ENCODE peak calls at places on chromosomes 6 and 20, in six cellular contexts. One of them, this sample, is unnamed.
A peak's percentile ranks its signal among the peaks of the same experiment; 100 is the strongest.

GRCh38 chr6:139371421-139372253 is 2.8 kb downstream of the CITED2 start:
- DNase-seq in GM04504: peak; percentile 38
- DNase-seq in activated naive CD8-positive, alpha-beta T cell treated with anti-CD3 and anti-CD28 coated beads for 36 hours: no peak
- DNase-seq in WTC11: no peak
- DNase-seq in HEK293T: no peak
- DNase-seq in endothelial cell: no peak
- DNase-seq in this sample: no peak

GRCh38 chr20:59482581-59483187 is 121.7 kb upstream of the PHACTR3 start:
- DNase-seq in GM04504: no peak
- DNase-seq in activated naive CD8-positive, alpha-beta T cell treated with anti-CD3 and anti-CD28 coated beads for 36 hours: no peak
- DNase-seq in WTC11: no peak
- DNase-seq in HEK293T: no peak
- DNase-seq in endothelial cell: no peak
- DNase-seq in this sample: no peak

GRCh38 chr6:156556830-156557229 is 220.3 kb upstream of the ARID1B start:
- DNase-seq in GM04504: no peak
- DNase-seq in activated naive CD8-positive, alpha-beta T cell treated with anti-CD3 and anti-CD28 coated beads for 36 hours: no peak
- DNase-seq in WTC11: no peak
- DNase-seq in HEK293T: no peak
- DNase-seq in endothelial cell: no peak
- DNase-seq in this sample: no peak

GRCh38 chr6:106700581-106700980 is 71.2 kb downstream of the QRSL1 start:
- DNase-seq in GM04504: no peak
- DNase-seq in activated naive CD8-positive, alpha-beta T cell treated with anti-CD3 and anti-CD28 coated beads for 36 hours: no peak
- DNase-seq in WTC11: no peak
- DNase-seq in HEK293T: no peak
- DNase-seq in endothelial cell: no peak
- DNase-seq in this sample: no peak

GRCh38 chr6:168103036-168103830 is 24.2 kb upstream of the FRMD1 start:
- DNase-seq in GM04504: no peak
- DNase-seq in activated naive CD8-positive, alpha-beta T cell treated with anti-CD3 and anti-CD28 coated beads for 36 hours: no peak
- DNase-seq in WTC11: no peak
- DNase-seq in HEK293T: no peak
- DNase-seq in endothelial cell: no peak
- DNase-seq in this sample: no peak

GRCh38 chr6:125931733-125932450 is 24.7 kb upstream of the HINT3 start:
- DNase-seq in GM04504: no peak
- DNase-seq in activated naive CD8-positive, alpha-beta T cell treated with anti-CD3 and anti-CD28 coated beads for 36 hours: no peak
- DNase-seq in WTC11: no peak
- DNase-seq in HEK293T: no peak
- DNase-seq in endothelial cell: no peak
- DNase-seq in this sample: no peak

GRCh38 chr6:149686230-149686629 is 31.7 kb downstream of the LATS1 start:
- DNase-seq in GM04504: no peak
- DNase-seq in activated naive CD8-positive, alpha-beta T cell treated with anti-CD3 and anti-CD28 coated beads for 36 hours: no peak
- DNase-seq in WTC11: no peak
- DNase-seq in HEK293T: no peak
- DNase-seq in endothelial cell: no peak
- DNase-seq in this sample: no peak

GRCh38 chr6:28141500-28142329 is at the start of gene ZKSCAN8:
- DNase-seq in GM04504: peak; percentile 64
- DNase-seq in activated naive CD8-positive, alpha-beta T cell treated with anti-CD3 and anti-CD28 coated beads for 36 hours: peak; percentile 84
- DNase-seq in WTC11: peak; percentile 90
- DNase-seq in HEK293T: peak; percentile 88
- DNase-seq in endothelial cell: peak; percentile 57
- DNase-seq in this sample: peak; percentile 86

GRCh38 chr6:169175360-169175887 is 78.2 kb downstream of the THBS2 start:
- DNase-seq in GM04504: no peak
- DNase-seq in activated naive CD8-positive, alpha-beta T cell treated with anti-CD3 and anti-CD28 coated beads for 36 hours: no peak
- DNase-seq in WTC11: no peak
- DNase-seq in HEK293T: no peak
- DNase-seq in endothelial cell: no peak
- DNase-seq in this sample: no peak

GRCh38 chr6:43173496-43174262 is 2.6 kb downstream of the SRF start:
- DNase-seq in GM04504: no peak
- DNase-seq in activated naive CD8-positive, alpha-beta T cell treated with anti-CD3 and anti-CD28 coated beads for 36 hours: no peak
- DNase-seq in WTC11: no peak
- DNase-seq in HEK293T: no peak
- DNase-seq in endothelial cell: no peak
- DNase-seq in this sample: no peak

GRCh38 chr6:33017694-33018353 is 8.4 kb upstream of the HLA-DOA start:
- DNase-seq in GM04504: no peak
- DNase-seq in activated naive CD8-positive, alpha-beta T cell treated with anti-CD3 and anti-CD28 coated beads for 36 hours: no peak
- DNase-seq in WTC11: no peak
- DNase-seq in HEK293T: no peak
- DNase-seq in endothelial cell: no peak
- DNase-seq in this sample: no peak

GRCh38 chr6:88263591-88263990 is 97.4 kb upstream of the CNR1 start:
- DNase-seq in GM04504: no peak
- DNase-seq in activated naive CD8-positive, alpha-beta T cell treated with anti-CD3 and anti-CD28 coated beads for 36 hours: no peak
- DNase-seq in WTC11: peak; percentile 26
- DNase-seq in HEK293T: no peak
- DNase-seq in endothelial cell: no peak
- DNase-seq in this sample: no peak

GRCh38 chr6:39790772-39791171 is 1.4 kb upstream of the DAAM2 start:
- DNase-seq in GM04504: no peak
- DNase-seq in activated naive CD8-positive, alpha-beta T cell treated with anti-CD3 and anti-CD28 coated beads for 36 hours: no peak
- DNase-seq in WTC11: no peak
- DNase-seq in HEK293T: no peak
- DNase-seq in endothelial cell: no peak
- DNase-seq in this sample: peak; percentile 51

GRCh38 chr20:54133434-54134427 is 40.1 kb downstream of the CYP24A1 start:
- DNase-seq in GM04504: no peak
- DNase-seq in activated naive CD8-positive, alpha-beta T cell treated with anti-CD3 and anti-CD28 coated beads for 36 hours: no peak
- DNase-seq in WTC11: no peak
- DNase-seq in HEK293T: no peak
- DNase-seq in endothelial cell: no peak
- DNase-seq in this sample: no peak

GRCh38 chr20:25065044-25065624 is 7.2 kb upstream of the ACSS1 start:
- DNase-seq in GM04504: no peak
- DNase-seq in activated naive CD8-positive, alpha-beta T cell treated with anti-CD3 and anti-CD28 coated beads for 36 hours: no peak
- DNase-seq in WTC11: peak; percentile 5
- DNase-seq in HEK293T: no peak
- DNase-seq in endothelial cell: no peak
- DNase-seq in this sample: no peak

GRCh38 chr6:31305674-31306219 is 33.9 kb upstream of the HLA-C start:
- DNase-seq in GM04504: no peak
- DNase-seq in activated naive CD8-positive, alpha-beta T cell treated with anti-CD3 and anti-CD28 coated beads for 36 hours: no peak
- DNase-seq in WTC11: no peak
- DNase-seq in HEK293T: no peak
- DNase-seq in endothelial cell: no peak
- DNase-seq in this sample: no peak

GRCh38 chr6:78835817-78836216 is 31.5 kb upstream of the IRAK1BP1 start:
- DNase-seq in GM04504: no peak
- DNase-seq in activated naive CD8-positive, alpha-beta T cell treated with anti-CD3 and anti-CD28 coated beads for 36 hours: no peak
- DNase-seq in WTC11: no peak
- DNase-seq in HEK293T: no peak
- DNase-seq in endothelial cell: no peak
- DNase-seq in this sample: no peak

GRCh38 chr6:105609375-105609991 is 206.6 kb upstream of the PREP start:
- DNase-seq in GM04504: no peak
- DNase-seq in activated naive CD8-positive, alpha-beta T cell treated with anti-CD3 and anti-CD28 coated beads for 36 hours: no peak
- DNase-seq in WTC11: no peak
- DNase-seq in HEK293T: no peak
- DNase-seq in endothelial cell: no peak
- DNase-seq in this sample: peak; percentile 42

This sample was measured in upper lobe of left lung.